ENCODE peak calls at places on chromosomes 2 and 18, in four cellular contexts. One of them, this sample, is unnamed.

GRCh38 chr2:236879416-236879963 is 206.2 kb upstream of the COPS8 start:
- DNase-seq in pancreas: no peak
- DNase-seq in effector memory CD4-positive, alpha-beta T cell: no peak
- DNase-seq in adipocyte: no peak
- DNase-seq in this sample: no peak

GRCh38 chr2:124112255-124112654 is 87.2 kb downstream of the CNTNAP5 start:
- DNase-seq in adipocyte: no peak
- DNase-seq in pancreas: no peak
- DNase-seq in effector memory CD4-positive, alpha-beta T cell: no peak
- DNase-seq in this sample: no peak

GRCh38 chr2:26534865-26535662 is 57.1 kb upstream of the OTOF start:
- DNase-seq in adipocyte: no peak
- DNase-seq in effector memory CD4-positive, alpha-beta T cell: no peak
- DNase-seq in pancreas: no peak
- DNase-seq in this sample: peak; percentile 66

GRCh38 chr2:219252900-219253752 is at the start of gene TUBA4B:
- DNase-seq in effector memory CD4-positive, alpha-beta T cell: no peak
- DNase-seq in pancreas: no peak
- DNase-seq in adipocyte: peak; percentile 43
- DNase-seq in this sample: peak; percentile 93

GRCh38 chr2:52918551-52918950 is 849.1 kb upstream of the CHAC2 start:
- DNase-seq in pancreas: no peak
- DNase-seq in adipocyte: peak; percentile 81
- DNase-seq in effector memory CD4-positive, alpha-beta T cell: no peak
- DNase-seq in this sample: no peak

GRCh38 chr2:221750317-221750716 is 178.2 kb upstream of the EPHA4 start:
- DNase-seq in adipocyte: peak; percentile 8
- DNase-seq in pancreas: no peak
- DNase-seq in effector memory CD4-positive, alpha-beta T cell: no peak
- DNase-seq in this sample: no peak

GRCh38 chr2:64934530-64934929 is 54.7 kb upstream of the SLC1A4 start:
- DNase-seq in adipocyte: no peak
- DNase-seq in pancreas: no peak
- DNase-seq in effector memory CD4-positive, alpha-beta T cell: no peak
- DNase-seq in this sample: no peak

GRCh38 chr2:99597616-99598015 is 107.8 kb upstream of the REV1 start:
- DNase-seq in pancreas: no peak
- DNase-seq in adipocyte: no peak
- DNase-seq in effector memory CD4-positive, alpha-beta T cell: no peak
- DNase-seq in this sample: no peak

GRCh38 chr2:200509227-200509607 is 651 bp downstream of the KCTD18 start:
- DNase-seq in adipocyte: peak; percentile 33
- DNase-seq in pancreas: no peak
- DNase-seq in effector memory CD4-positive, alpha-beta T cell: no peak
- DNase-seq in this sample: no peak

GRCh38 chr18:49018553-49018943 is 67.8 kb upstream of the SMAD7 start:
- DNase-seq in pancreas: no peak
- DNase-seq in adipocyte: no peak
- DNase-seq in effector memory CD4-positive, alpha-beta T cell: no peak
- DNase-seq in this sample: peak; percentile 61

GRCh38 chr2:212539145-212539880 is 711 bp upstream of the ERBB4 start:
- DNase-seq in effector memory CD4-positive, alpha-beta T cell: no peak
- DNase-seq in pancreas: peak; percentile 79
- DNase-seq in adipocyte: peak; percentile 71
- DNase-seq in this sample: peak; percentile 50

GRCh38 chr2:203782262-203782976 is 76.0 kb downstream of the CD28 start:
- DNase-seq in effector memory CD4-positive, alpha-beta T cell: peak; percentile 39
- DNase-seq in adipocyte: peak; percentile 69
- DNase-seq in pancreas: peak; percentile 30
- DNase-seq in this sample: no peak

GRCh38 chr2:221673248-221673647 is 101.1 kb upstream of the EPHA4 start:
- DNase-seq in effector memory CD4-positive, alpha-beta T cell: no peak
- DNase-seq in adipocyte: no peak
- DNase-seq in pancreas: no peak
- DNase-seq in this sample: no peak

GRCh38 chr18:47881752-47882455 is 48.6 kb downstream of the SMAD2 start:
- DNase-seq in adipocyte: peak; percentile 23
- DNase-seq in effector memory CD4-positive, alpha-beta T cell: no peak
- DNase-seq in pancreas: no peak
- DNase-seq in this sample: no peak

GRCh38 chr2:241035818-241036396 is 37.5 kb downstream of the SNED1 start:
- DNase-seq in effector memory CD4-positive, alpha-beta T cell: peak; percentile 41
- DNase-seq in pancreas: no peak
- DNase-seq in adipocyte: no peak
- DNase-seq in this sample: no peak

GRCh38 chr2:198084136-198084535 is 279.7 kb downstream of the PLCL1 start:
- DNase-seq in adipocyte: no peak
- DNase-seq in effector memory CD4-positive, alpha-beta T cell: no peak
- DNase-seq in pancreas: no peak
- DNase-seq in this sample: no peak

GRCh38 chr2:241540766-241541561 is 17.6 kb upstream of the BOK start:
- DNase-seq in pancreas: peak; percentile 69
- DNase-seq in adipocyte: peak; percentile 75
- DNase-seq in effector memory CD4-positive, alpha-beta T cell: peak; percentile 53
- DNase-seq in this sample: peak; percentile 79

GRCh38 chr18:13443546-13443945 is 225.0 kb downstream of the LDLRAD4 start:
- DNase-seq in effector memory CD4-positive, alpha-beta T cell: no peak
- DNase-seq in adipocyte: no peak
- DNase-seq in pancreas: no peak
- DNase-seq in this sample: no peak

GRCh38 chr18:13444430-13445240 is 226.1 kb downstream of the LDLRAD4 start:
- DNase-seq in effector memory CD4-positive, alpha-beta T cell: no peak
- DNase-seq in adipocyte: no peak
- DNase-seq in pancreas: no peak
- DNase-seq in this sample: no peak

GRCh38 chr18:13440277-13441248 is 222.0 kb downstream of the LDLRAD4 start:
- DNase-seq in pancreas: peak; percentile 76
- DNase-seq in adipocyte: no peak
- DNase-seq in effector memory CD4-positive, alpha-beta T cell: no peak
- DNase-seq in this sample: no peak

GRCh38 chr18:13441731-13442130 is 223.2 kb downstream of the LDLRAD4 start:
- DNase-seq in pancreas: no peak
- DNase-seq in effector memory CD4-positive, alpha-beta T cell: no peak
- DNase-seq in adipocyte: no peak
- DNase-seq in this sample: no peak

DNA sequence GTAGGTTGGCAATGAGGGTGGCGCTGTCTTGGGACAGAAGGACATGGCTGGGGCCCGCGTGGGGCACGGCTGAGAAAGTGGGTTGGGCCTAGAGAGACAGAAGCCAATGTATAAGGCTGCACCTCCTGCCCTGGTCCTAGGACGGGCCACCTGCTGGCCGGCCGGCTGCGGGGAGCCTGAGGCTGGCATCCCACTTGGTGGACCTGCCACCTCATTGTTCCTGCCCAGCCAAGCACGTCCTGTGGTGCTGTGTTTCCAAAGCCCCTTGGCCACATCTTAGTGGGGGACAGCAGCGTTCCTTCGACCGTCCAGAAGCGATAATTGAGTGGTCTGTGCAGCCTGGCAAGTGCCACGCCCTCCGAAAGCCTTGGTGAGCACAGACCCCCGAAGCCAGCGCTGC is 223.9 kb downstream of the LDLRAD4 start:
- DNase-seq in pancreas: no peak
- DNase-seq in adipocyte: no peak
- DNase-seq in effector memory CD4-positive, alpha-beta T cell: no peak
- DNase-seq in this sample: no peak
- H3K27me3 ChIP-seq in pancreas: no peaks in the 10 kb centered on the region
- H3K27me3 ChIP-seq in adipocyte: peaks cover 8% of the 10 kb centered on the region
- H3K27me3 ChIP-seq in effector memory CD4-positive, alpha-beta T cell: no peaks in the 10 kb centered on the region
- H3K27me3 ChIP-seq in this sample: no peaks in the 10 kb centered on the region

DNA sequence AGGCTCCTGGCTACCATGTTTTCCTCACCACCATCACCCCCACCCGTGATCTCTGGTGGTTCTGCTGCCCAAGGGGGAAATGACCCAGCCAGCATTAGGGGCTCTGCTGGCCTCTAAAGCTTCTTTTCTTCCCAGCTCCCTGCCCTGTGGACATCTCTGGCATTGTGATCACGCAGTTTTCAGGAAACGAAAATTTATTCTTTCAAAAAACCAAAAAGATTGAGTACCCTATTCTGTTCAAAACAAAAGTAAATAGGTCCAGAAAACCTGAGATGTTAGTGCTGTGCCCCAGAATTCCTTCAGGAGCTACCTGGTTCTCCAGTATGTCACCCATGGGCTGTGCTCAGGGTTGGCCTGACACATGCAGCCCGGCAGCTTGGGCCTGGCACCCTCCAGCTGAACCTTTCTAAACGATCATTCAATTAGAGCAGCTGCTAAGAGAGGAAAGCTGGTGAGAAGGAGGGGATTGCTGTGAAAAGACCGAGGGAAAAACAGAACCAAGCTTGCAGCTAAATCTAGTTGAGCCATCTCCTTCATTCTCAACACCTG is 157.5 kb downstream of the MGAT5 start:
- DNase-seq in pancreas: no peak
- DNase-seq in adipocyte: no peak
- DNase-seq in effector memory CD4-positive, alpha-beta T cell: no peak
- DNase-seq in this sample: no peak
- H3K4me1 ChIP-seq in pancreas: peaks cover 17% of the 10 kb centered on the region
- H3K4me1 ChIP-seq in adipocyte: peaks cover 24% of the 10 kb centered on the region
- H3K4me1 ChIP-seq in effector memory CD4-positive, alpha-beta T cell: peaks cover 38% of the 10 kb centered on the region
- H3K4me1 ChIP-seq in this sample: peaks cover 55% of the 10 kb centered on the region

DNA sequence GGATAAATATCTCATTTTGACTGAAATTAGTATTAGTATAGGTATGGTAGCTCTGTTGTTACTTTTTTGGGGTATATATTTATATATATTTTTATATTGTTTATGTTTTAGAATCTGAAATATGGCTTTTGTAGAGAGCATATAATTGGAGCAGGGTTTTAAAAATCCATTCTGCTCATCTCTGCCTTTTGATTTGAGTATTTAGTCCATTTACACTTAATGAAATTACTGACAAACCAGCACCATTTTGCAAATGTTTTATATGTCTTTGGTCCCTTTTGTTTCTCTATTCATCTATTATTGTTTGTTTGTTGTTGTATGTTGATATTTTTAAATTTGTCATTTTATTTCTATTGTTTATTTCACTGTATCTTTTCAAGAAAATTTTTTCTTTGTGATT is 30.7 kb downstream of the PTPN4 start:
- DNase-seq in pancreas: no peak
- DNase-seq in effector memory CD4-positive, alpha-beta T cell: no peak
- DNase-seq in adipocyte: no peak
- DNase-seq in this sample: no peak
- H3K9me3 ChIP-seq in pancreas: no peaks in the 10 kb centered on the region
- H3K9me3 ChIP-seq in effector memory CD4-positive, alpha-beta T cell: peaks cover 3% of the 10 kb centered on the region
- H3K9me3 ChIP-seq in adipocyte: peaks cover 13% of the 10 kb centered on the region
- H3K9me3 ChIP-seq in this sample: peaks cover 59% of the 10 kb centered on the region

DNA sequence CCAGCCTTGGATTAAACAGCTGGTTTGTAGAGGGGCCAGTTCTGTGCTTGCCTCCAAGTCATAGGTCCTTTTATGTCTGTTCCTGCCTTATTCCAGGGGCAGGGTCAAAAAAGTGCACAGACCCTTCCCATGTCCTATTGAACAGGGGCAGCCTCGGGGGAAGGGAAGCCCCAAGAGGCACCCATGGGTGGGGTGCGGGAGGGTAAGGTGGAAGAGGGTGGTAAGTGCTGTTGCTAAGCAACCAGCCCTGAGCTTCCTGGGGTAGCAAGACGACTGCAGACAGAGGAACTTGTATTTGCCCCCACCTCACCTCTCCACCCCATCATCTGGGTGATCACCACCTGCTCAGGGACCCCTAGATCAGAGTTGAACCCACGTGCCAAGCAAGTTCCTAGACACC is 7.7 kb downstream of the DNMT3A start:
- DNase-seq in pancreas: no peak
- DNase-seq in effector memory CD4-positive, alpha-beta T cell: no peak
- DNase-seq in adipocyte: no peak
- DNase-seq in this sample: peak; percentile 74
- H3K27me3 ChIP-seq in pancreas: no peaks in the 10 kb centered on the region
- H3K27me3 ChIP-seq in effector memory CD4-positive, alpha-beta T cell: no peaks in the 10 kb centered on the region
- H3K27me3 ChIP-seq in adipocyte: no peaks in the 10 kb centered on the region
- H3K27me3 ChIP-seq in this sample: no peaks in the 10 kb centered on the region

GRCh38 chr2:101930019-101930418 is 61.7 kb upstream of the IL1R2 start:
- DNase-seq in effector memory CD4-positive, alpha-beta T cell: no peak
- DNase-seq in adipocyte: no peak
- DNase-seq in pancreas: no peak
- DNase-seq in this sample: no peak
- H3K4me1 ChIP-seq in effector memory CD4-positive, alpha-beta T cell: no peaks in the 10 kb centered on the region
- H3K4me1 ChIP-seq in adipocyte: no peaks in the 10 kb centered on the region
- H3K4me1 ChIP-seq in pancreas: no peaks in the 10 kb centered on the region
- H3K4me1 ChIP-seq in this sample: no peaks in the 10 kb centered on the region

This sample was measured in spleen.